ENCODE peak calls at places on chromosomes 12 and 14, in four cellular contexts. S, O, P and Y are unnamed samples.

GRCh38 chr12:69821441-69822204 is 3.4 kb upstream of the MYRFL start:
- DNase-seq in S (peak), O (no peak), P (no peak), Y (no peak)

GRCh38 chr12:34352098-34352497 is 329.8 kb downstream of the ALG10 start:
- DNase-seq in S (no peak), O (no peak), P (no peak), Y (no peak)

GRCh38 chr12:51322452-51322851 is 1.5 kb downstream of the BIN2 start:
- DNase-seq in S (no peak), O (no peak), P (no peak), Y (no peak)

GRCh38 chr12:85794551-85794950 is 41.7 kb downstream of the RASSF9 start:
- DNase-seq in S (no peak), O (no peak), P (no peak), Y (no peak)

GRCh38 chr12:12628013-12628412 is 16.3 kb downstream of the CREBL2 start:
- DNase-seq in S (no peak), O (no peak), P (no peak), Y (no peak)

GRCh38 chr12:132605892-132606291 is 4.5 kb downstream of the LRCOL1 start:
- DNase-seq in S (no peak), O (no peak), P (no peak), Y (no peak)

GRCh38 chr12:1890810-1891209 is 27.6 kb downstream of the CACNA2D4 start:
- DNase-seq in S (no peak), O (no peak), P (no peak), Y (no peak)

GRCh38 chr14:64636208-64636979 is 67.8 kb upstream of the PLEKHG3 start:
- DNase-seq in S (peak), O (peak), P (peak), Y (peak)

GRCh38 chr14:101986953-101987352 is 22.6 kb downstream of the DYNC1H1 start:
- DNase-seq in S (no peak), O (no peak), P (no peak), Y (no peak)

GRCh38 chr12:132561784-132562156 is 48.6 kb downstream of the LRCOL1 start:
- DNase-seq in S (peak), O (no peak), P (no peak), Y (no peak)

GRCh38 chr12:123037791-123038190 is 57.3 kb downstream of the ARL6IP4 start:
- DNase-seq in S (no peak), O (peak), P (no peak), Y (no peak)

GRCh38 chr12:110449799-110450497 is at the start of gene ARPC3:
- DNase-seq in S (peak), O (peak), P (peak), Y (peak)